ENCODE peak calls at places on chromosome 21, in six cellular contexts. A is ovary, U is left ventricle myocardium inferior, M is BE2C, G is fibroblast of lung, E is kidney. R is an unnamed sample. For H3K4me1, the result is how much of the 10 kb centered on the place peaks cover.

GRCh38 chr21:35386491-35387079 is 337.5 kb upstream of the RUNX1 start:
- DNase-seq in A (no peak), U (no peak), M (no peak), G (peak), E (no peak), R (no peak)

GRCh38 chr21:23890652-23891051 is 1716.6 kb downstream of the MRPL39 start:
- DNase-seq in A (no peak), U (no peak), M (no peak), G (no peak), E (no peak), R (no peak)

GRCh38 chr21:27819299-27819698 is 852.4 kb upstream of the ADAMTS5 start:
- DNase-seq in A (no peak), U (no peak), M (no peak), G (no peak), E (no peak), R (no peak)

GRCh38 chr21:35475006-35475405 is 425.9 kb upstream of the RUNX1 start:
- DNase-seq in A (no peak), U (no peak), M (no peak), G (no peak), E (no peak), R (no peak)

GRCh38 chr21:35428489-35428888 is 379.4 kb upstream of the RUNX1 start:
- DNase-seq in A (no peak), U (peak), M (no peak), G (no peak), E (no peak), R (no peak)

GRCh38 chr21:25911730-25912401 is 177.1 kb downstream of the GABPA start:
- DNase-seq in A (no peak), U (peak), M (peak), G (no peak), E (no peak), R (no peak)

GRCh38 chr21:34670220-34670961 is 1.6 kb downstream of the CLIC6 start:
- DNase-seq in A (peak), U (no peak), M (no peak), G (peak), E (peak), R (no peak)

GRCh38 chr21:32726742-32727477 is 903 bp downstream of the SYNJ1 start:
- DNase-seq in A (no peak), U (peak), M (peak), G (peak), E (no peak), R (no peak)

GRCh38 chr21:46477765-46478164 is 19.1 kb downstream of the DIP2A start:
- DNase-seq in A (no peak), U (no peak), M (no peak), G (peak), E (no peak), R (no peak)

GRCh38 chr21:46443910-46444309 is 14.8 kb upstream of the DIP2A start:
- DNase-seq in A (no peak), U (peak), M (no peak), G (no peak), E (no peak), R (no peak)

GRCh38 chr21:25424674-25425073 is 182.6 kb downstream of the MRPL39 start:
- DNase-seq in A (no peak), U (no peak), M (no peak), G (no peak), E (no peak), R (no peak)

GRCh38 chr21:17802568-17802967 is 16.6 kb downstream of the C21orf91 start:
- DNase-seq in A (no peak), U (no peak), M (no peak), G (peak), E (no peak), R (no peak)

GRCh38 chr21:21003701-21004100 is 5.5 kb downstream of the NCAM2 start:
- DNase-seq in A (no peak), U (no peak), M (peak), G (peak), E (no peak), R (no peak)

GRCh38 chr21:16324630-16325029 is 594.8 kb downstream of the USP25 start:
- DNase-seq in A (no peak), U (no peak), M (no peak), G (no peak), E (no peak), R (no peak)

GRCh38 chr21:25639167-25639921 is at the start of gene JAM2:
- DNase-seq in A (peak), U (peak), M (peak), G (peak), E (peak), R (no peak)

GRCh38 chr21:35051287-35051818 is 2.3 kb upstream of the RUNX1 start:
- DNase-seq in A (no peak), U (peak), M (peak), G (peak), E (peak), R (no peak)

GRCh38 chr21:23021481-23021880 is 2023.3 kb downstream of the NCAM2 start:
- DNase-seq in A (no peak), U (no peak), M (no peak), G (no peak), E (peak), R (no peak)

GRCh38 chr21:41589131-41589530 is 81.2 kb upstream of the TMPRSS2 start:
- DNase-seq in A (no peak), U (no peak), M (no peak), G (no peak), E (no peak), R (no peak)
- TF ChIP-seq CTCF in A (no peak), U (no peak), M (no peak), G (no peak), E (no peak), R (no peak)

GRCh38 chr21:45291613-45292398 is 4.1 kb upstream of the POFUT2 start:
- DNase-seq in A (peak), U (no peak), M (peak), G (no peak), E (peak), R (no peak)
- H3K4me1 ChIP-seq in A (under half), U (half or more), M (under half), G (under half), E (under half), R (under half)

GRCh38 chr21:42127164-42128125 is 56.3 kb downstream of the UMODL1 start:
- DNase-seq in A (no peak), U (no peak), M (no peak), G (no peak), E (peak), R (no peak)

GRCh38 chr21:42124826-42125570 is 53.9 kb downstream of the UMODL1 start:
- DNase-seq in A (no peak), U (no peak), M (no peak), G (no peak), E (peak), R (no peak)

GRCh38 chr21:42124081-42124480 is 53.0 kb downstream of the UMODL1 start:
- DNase-seq in A (no peak), U (no peak), M (no peak), G (no peak), E (peak), R (no peak)

GRCh38 chr21:42123509-42123908 is 52.4 kb downstream of the UMODL1 start:
- DNase-seq in A (no peak), U (no peak), M (no peak), G (no peak), E (peak), R (no peak)

DNA sequence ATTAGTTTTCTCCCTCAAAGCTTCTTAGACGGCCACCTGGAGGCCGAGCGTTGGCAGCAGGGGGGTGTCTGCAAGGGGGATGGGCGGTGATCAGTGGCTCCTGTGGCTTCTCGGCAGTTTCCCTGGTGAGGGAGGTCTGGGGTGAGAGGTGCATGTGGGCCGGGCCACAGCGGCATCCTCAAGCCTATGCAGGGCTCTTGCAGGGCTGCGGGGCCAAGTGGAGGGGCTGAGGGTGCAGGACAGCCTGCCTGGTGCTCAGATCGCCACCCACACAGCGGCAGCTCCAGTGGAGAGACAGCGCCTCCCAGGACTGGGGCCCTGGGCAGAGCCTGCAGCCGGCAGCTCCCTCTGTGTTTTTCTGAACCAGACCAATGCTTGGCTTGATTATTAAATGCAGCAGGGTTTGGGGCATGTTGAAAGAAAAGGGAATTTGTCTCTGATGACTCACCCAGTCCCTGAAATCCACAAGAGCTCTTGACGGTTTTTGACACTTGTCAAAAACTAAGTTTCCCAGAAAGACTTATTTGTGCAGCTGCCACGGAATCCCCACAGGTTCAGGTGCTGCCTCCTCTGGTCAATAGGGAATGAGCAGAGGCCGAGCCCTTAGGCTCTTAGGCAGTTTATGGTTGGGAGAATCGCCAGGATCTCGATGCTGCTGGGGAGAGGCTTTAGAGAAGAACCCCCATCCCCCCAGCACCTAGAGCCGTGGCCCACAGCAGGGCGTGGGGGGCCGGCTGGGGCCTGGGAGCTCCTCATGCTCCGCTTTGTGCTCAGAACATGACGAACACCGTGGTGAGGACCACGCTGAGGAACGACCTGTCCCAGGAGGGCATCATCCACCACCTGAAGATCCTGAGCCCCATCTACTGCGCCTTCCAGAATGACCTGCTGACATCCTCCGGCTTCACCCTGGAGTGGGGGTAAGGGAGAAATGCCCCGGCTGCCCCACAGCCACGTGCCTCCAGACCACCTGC is 54.7 kb downstream of the UMODL1 start:
- DNase-seq in A (no peak), U (no peak), M (no peak), G (peak), E (peak), R (no peak)
- TF ChIP-seq CTCF in A (no peak), U (no peak), M (peak), G (no peak), E (no peak), R (peak)

GRCh38 chr21:36704281-36704957 is 5.5 kb downstream of the SIM2 start:
- DNase-seq in A (no peak), U (no peak), M (no peak), G (no peak), E (peak), R (no peak)

GRCh38 chr21:36703626-36704280 is 4.8 kb downstream of the SIM2 start:
- DNase-seq in A (no peak), U (no peak), M (no peak), G (no peak), E (no peak), R (no peak)

GRCh38 chr21:36702622-36702968 is 3.7 kb downstream of the SIM2 start:
- DNase-seq in A (no peak), U (no peak), M (no peak), G (no peak), E (no peak), R (no peak)

GRCh38 chr21:36701912-36702621 is 3.2 kb downstream of the SIM2 start:
- DNase-seq in A (no peak), U (no peak), M (no peak), G (no peak), E (no peak), R (no peak)

DNA sequence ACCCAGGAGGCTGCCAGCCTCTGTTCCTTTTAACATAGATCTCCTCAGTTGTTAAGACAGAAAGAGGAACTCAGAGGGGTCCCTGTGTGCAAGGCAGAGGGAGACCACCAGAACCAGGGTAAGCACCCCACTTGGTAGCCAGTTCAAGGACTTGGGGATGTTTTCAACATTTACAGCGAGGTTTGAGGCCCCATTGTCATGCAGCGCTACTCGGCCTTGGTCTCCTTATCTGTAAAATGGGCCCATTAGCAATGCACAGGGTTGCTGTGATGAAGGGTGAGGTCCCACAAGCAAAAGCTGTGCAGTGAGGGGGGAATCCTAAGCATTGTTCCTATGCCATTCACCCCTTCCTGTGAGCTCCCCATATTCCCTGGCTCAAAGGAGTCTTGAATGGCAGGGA is 4.2 kb downstream of the SIM2 start:
- DNase-seq in A (no peak), U (no peak), M (no peak), G (no peak), E (no peak), R (no peak)
- H3K4me1 ChIP-seq in A (under half), U (half or more), M (under half), G (under half), E (under half), R (under half)

GRCh38 chr21:42039470-42039901 is 29.3 kb upstream of the ZBTB21 start:
- DNase-seq in A (no peak), U (no peak), M (no peak), G (peak), E (peak), R (no peak)
- TF ChIP-seq CTCF in A (no peak), U (no peak), M (no peak), G (no peak), E (no peak), R (no peak)

DNA sequence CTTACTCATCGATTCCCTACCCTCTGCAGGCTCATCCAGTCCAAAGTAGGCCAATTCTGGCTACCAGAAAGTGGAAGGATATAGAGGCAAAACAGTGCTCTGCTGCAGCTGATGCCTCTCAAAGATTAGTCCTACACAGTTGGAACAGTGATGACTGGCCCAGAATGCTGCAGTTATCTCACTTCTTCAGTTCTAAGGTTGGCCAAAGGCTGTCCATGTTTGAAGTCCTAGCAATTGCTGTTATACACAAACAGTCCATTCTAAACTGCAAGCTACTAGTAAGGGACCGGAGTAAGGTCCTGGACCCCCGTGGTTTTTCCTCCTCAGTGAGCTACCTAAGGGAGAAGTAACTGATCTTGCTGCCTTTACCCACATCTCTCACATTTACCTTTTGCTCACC is 129.1 kb upstream of the NRIP1 start:
- DNase-seq in A (no peak), U (no peak), M (no peak), G (no peak), E (no peak), R (no peak)
- H3K4me1 ChIP-seq in A (under half), U (under half), M (under half), G (under half), E (under half), R (under half)

DNA sequence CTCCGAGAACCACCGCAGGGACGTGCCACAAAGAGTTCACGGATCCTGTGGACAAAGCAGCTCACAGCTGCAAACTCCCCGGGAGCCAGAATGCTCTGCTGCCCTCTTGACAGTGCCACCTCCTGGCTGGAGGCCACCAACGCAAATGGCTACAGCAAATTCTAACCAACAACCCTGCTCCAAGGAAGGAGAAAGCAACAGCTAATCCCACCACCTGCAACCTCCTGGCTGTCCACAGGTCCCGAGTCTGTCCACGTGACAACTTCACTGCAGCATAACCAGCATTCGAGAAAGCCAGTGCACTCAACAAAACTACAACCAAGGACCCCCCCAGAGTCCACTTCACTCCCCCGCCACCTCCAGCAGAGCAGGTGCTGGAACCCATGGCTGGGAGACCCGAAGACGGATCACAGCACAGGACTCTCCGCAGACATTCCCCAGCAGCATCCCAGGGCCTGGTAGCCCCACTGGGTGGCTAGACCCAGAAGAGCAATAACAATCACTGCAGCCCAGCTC is 17.3 kb downstream of the POFUT2 start:
- DNase-seq in A (peak), U (no peak), M (peak), G (no peak), E (peak), R (no peak)
- TF ChIP-seq CTCF in A (no peak), U (no peak), M (peak), G (no peak), E (peak), R (no peak)

GRCh38 chr21:40165212-40165611 is 298.0 kb downstream of the PCP4 start:
- DNase-seq in A (no peak), U (peak), M (no peak), G (no peak), E (no peak), R (no peak)
- H3K4me1 ChIP-seq in A (under half), U (under half), M (under half), G (under half), E (under half), R (under half)

DNA sequence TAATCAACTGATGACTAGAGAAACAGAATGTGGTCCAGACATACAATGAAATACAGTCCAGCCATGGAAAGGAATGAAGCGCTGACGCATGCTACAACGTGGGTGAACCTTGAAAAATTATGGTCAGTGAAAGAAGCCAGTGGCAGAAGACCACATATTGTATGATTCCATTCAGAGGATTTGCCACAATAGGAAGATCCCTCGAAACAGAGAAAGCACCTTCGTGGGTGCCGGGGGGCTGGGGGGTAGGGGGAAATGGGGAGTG is 106.6 kb downstream of the ETS2 start:
- DNase-seq in A (no peak), U (no peak), M (no peak), G (no peak), E (no peak), R (no peak)
- TF ChIP-seq CTCF in A (no peak), U (no peak), M (no peak), G (no peak), E (no peak), R (no peak)

DNA sequence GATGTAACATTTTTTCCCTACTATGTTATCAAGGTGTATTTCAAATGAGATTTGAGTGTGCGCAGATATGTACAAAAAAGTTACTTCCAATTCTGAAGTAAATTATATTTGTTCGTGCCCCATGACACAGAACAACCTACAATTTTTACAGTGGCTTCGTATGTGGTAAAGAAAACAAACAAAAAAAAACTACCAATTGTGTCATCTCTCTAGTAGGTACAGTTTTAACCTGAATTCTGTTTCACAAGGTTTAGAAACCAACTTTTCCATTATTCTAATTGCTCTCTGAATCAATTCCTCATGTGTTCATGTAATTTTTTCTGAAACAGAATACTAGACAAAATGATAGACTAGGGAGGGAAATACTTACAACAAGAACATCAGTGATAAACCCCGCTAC is 7.4 kb downstream of the SCAF4 start:
- DNase-seq in A (no peak), U (no peak), M (no peak), G (no peak), E (no peak), R (no peak)
- H3K4me1 ChIP-seq in A (under half), U (half or more), M (under half), G (under half), E (under half), R (under half)